ENCODE peak calls at places on chromosomes 1 and 21, in ten cellular contexts. J is heart right ventricle, K is GM23248, P is SJSA1, I is AG09309, F is HL-60, N is fibroblast of mammary gland, L is foreskin fibroblast, M is body of pancreas, A is A549. V is an unnamed sample.

GRCh38 chr1:9351654-9352271 is 59.1 kb downstream of the SPSB1 start:
- DNase-seq in I (no peak), P (no peak), M (no peak), K (no peak), N (no peak), F (no peak), L (no peak), J (no peak), A (no peak), V (no peak)

GRCh38 chr1:19676438-19676922 is 11.8 kb downstream of the HTR6 start:
- DNase-seq in J (peak; percentile 66), L (peak; percentile 39), M (peak; percentile 50), P (no peak), A (no peak), I (peak; percentile 63), F (no peak), N (peak; percentile 96), K (peak; percentile 94), V (peak; percentile 16)

GRCh38 chr1:197435224-197435623 is 167.2 kb downstream of the CRB1 start:
- DNase-seq in I (no peak), N (no peak), J (no peak), L (no peak), M (no peak), P (no peak), K (no peak), A (no peak), F (no peak), V (no peak)

GRCh38 chr1:111739984-111740765 is 980 bp upstream of the INKA2 start:
- DNase-seq in M (peak; percentile 43), A (peak; percentile 72), P (peak; percentile 67), F (no peak), N (peak; percentile 57), L (peak; percentile 73), I (no peak), J (peak; percentile 69), K (peak; percentile 88), V (no peak)

GRCh38 chr1:92804721-92805169 is 19.8 kb upstream of the EVI5 start:
- DNase-seq in N (peak; percentile 87), J (peak; percentile 73), I (peak; percentile 89), M (peak; percentile 93), K (peak; percentile 88), A (peak; percentile 88), L (peak; percentile 94), F (no peak), P (peak; percentile 87), V (peak; percentile 95)

GRCh38 chr1:111748618-111749337 is 6.9 kb upstream of the DDX20 start:
- DNase-seq in L (no peak), J (no peak), F (no peak), K (no peak), M (no peak), P (no peak), I (no peak), A (no peak), N (no peak), V (no peak)

GRCh38 chr21:31624181-31624580 is 35.3 kb upstream of the SOD1 start:
- DNase-seq in I (no peak), J (no peak), L (no peak), F (no peak), K (no peak), A (no peak), N (no peak), M (no peak), P (no peak), V (no peak)

GRCh38 chr1:27363766-27364695 is 2.7 kb downstream of the MAP3K6 start:
- DNase-seq in L (no peak), A (no peak), K (no peak), N (no peak), M (no peak), P (no peak), F (no peak), J (no peak), I (no peak), V (no peak)

GRCh38 chr1:225942574-225942973 is 1.6 kb upstream of the LEFTY2 start:
- DNase-seq in N (no peak), A (no peak), I (no peak), P (no peak), J (peak; percentile 31), F (no peak), M (no peak), K (no peak), L (no peak), V (no peak)

GRCh38 chr1:153526132-153526543 is 9.7 kb downstream of the S100A6 start:
- DNase-seq in P (no peak), A (no peak), M (no peak), N (no peak), F (no peak), I (no peak), L (no peak), K (no peak), J (no peak), V (no peak)

GRCh38 chr21:22575165-22575584 is 1577.0 kb downstream of the NCAM2 start:
- DNase-seq in I (no peak), P (no peak), F (peak; percentile 28), L (no peak), M (no peak), K (no peak), J (no peak), A (no peak), N (no peak), V (no peak)

GRCh38 chr1:168135982-168136708 is 585 bp downstream of the GPR161 start:
- DNase-seq in P (no peak), N (peak; percentile 41), F (no peak), A (peak; percentile 19), J (no peak), M (peak; percentile 43), I (no peak), L (no peak), K (peak; percentile 62), V (no peak)

GRCh38 chr1:93905734-93906133 is 3.5 kb downstream of the GCLM start:
- DNase-seq in L (peak; percentile 78), K (peak; percentile 63), J (no peak), P (no peak), M (peak; percentile 32), F (no peak), A (no peak), N (peak; percentile 74), I (no peak), V (no peak)

DNA sequence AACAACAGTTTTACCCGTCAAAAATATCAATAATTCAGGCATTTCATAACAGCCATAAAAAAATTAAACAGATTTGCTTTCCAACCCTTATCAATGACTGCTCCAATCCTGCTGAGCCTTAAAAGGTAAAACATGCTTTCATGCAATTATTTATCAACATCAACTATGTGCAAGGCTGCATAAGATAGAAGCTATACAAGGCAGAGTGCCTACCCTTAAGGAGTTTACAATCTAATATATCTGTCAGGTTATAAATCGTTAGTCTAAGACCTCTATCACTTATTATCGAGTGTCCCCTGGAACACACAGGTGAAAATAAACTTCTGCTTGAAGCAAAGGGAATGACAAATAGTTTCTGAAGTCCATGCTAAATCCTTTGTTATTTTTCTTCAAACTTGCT is 1.8 kb downstream of the ERRFI1 start:
- DNase-seq in I (no peak), M (no peak), K (no peak), A (no peak), P (no peak), N (no peak), J (no peak), F (no peak), L (no peak), V (no peak)
- H3K4me3 ChIP-seq in I (peak overlapping the region; percentile 74), M (peak overlapping the region; percentile 26), K (peak overlapping the region; percentile 80), A (peak overlapping the region; percentile 91), P (no peak overlapping the region), N (peak overlapping the region; percentile 96), J (no peak overlapping the region), F (no peak overlapping the region), L (peak overlapping the region; percentile 91), V (peak overlapping the region; percentile 80)

DNA sequence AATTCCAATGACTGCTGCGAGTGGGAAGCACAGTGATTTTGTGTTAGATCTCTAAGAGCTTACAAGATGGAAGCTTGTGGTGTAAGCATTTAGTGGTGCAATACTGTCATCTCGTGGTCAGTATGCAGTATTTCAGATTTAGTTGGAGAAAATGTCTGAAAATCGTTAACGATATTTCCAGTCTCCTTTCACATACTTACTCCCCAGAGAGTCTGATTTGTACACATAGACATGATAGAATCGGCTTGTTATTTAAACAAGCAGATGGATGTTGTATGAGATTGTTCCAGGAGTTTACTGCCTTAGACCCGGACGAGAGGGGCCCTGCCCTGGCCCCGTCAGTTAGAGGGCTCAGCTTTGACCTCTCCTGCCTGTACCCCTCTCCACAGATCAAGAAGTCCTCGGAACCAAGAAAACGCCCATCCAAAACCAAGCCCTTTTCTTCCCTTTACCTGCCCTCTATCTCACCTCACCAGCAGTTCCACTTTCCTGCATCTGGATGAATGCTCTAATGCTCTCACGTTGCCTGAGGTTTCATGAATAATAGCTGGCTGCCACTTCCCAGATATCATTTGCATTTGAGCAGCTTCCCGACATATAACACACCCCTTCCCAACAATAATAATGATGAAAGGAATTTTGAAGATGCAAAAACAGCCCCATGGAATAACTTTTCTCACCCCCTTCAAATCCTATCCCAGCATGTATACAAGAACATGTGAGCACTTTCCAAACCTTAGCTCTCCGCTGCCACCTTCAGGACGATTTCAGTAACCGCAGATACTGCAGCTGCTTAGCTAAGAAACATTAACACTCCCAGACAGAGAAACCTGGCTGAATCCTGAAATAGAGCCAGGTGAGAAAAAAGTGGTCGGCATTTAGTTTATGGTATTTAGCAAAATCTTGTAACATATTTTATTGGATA is 247.3 kb downstream of the LTN1 start:
- DNase-seq in J (peak; percentile 81), F (peak; percentile 77), A (peak; percentile 81), M (peak; percentile 78), N (peak; percentile 94), L (peak; percentile 75), P (peak; percentile 74), I (peak; percentile 86), K (peak; percentile 80), V (peak; percentile 87)
- H3K4me3 ChIP-seq in J (peak overlapping the region; percentile 54), F (peak overlapping the region; percentile 40), A (peak overlapping the region; percentile 33), M (peak overlapping the region; percentile 7), N (peak overlapping the region; percentile 38), L (peak overlapping the region; percentile 34), P (peak overlapping the region; percentile 23), I (peak overlapping the region; percentile 37), K (peak overlapping the region; percentile 68), V (peak overlapping the region; percentile 46)

DNA sequence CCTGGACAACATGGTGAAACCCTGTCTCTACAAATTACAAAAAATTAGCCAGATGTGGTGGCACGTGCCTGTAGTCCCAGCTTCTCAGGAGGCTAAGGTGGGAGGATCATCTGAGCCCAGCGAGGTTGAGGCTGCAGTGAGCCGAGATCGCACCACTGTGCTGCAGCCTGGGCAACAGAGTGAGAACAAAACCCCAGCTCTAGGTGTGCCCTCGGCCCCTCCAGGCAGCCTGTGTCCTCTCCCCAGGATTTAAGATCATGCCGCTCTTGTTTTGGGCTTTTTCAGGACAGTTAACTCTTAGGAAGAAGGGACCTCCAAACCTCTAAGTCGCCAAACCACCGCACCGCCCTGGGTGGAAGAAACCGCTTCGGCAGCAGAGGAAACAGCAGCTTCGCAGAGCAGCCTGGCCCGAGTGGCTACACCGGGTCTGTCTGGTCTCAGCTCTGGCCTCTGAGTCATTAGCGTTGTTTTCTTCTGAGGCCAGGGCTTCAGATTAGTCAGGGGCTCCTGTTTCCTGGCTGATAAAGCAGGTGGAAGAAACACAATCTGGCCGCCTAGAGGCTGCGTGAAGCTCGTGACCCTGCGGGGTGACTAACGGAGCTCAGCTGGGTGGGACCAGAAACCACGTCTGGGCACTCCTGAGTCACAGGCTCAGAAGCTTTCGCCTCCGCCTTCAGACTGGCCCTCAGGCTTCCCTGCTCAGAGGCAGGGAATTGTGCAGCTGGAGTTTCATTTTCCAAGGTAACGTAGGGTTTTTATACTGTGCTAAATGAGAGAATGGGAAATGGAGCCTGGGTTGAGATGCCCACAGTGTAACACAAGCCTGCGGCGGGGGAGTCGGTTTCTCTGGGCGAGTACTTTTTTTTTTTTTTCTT is 44.7 kb downstream of the CHAF1B start:
- DNase-seq in N (peak; percentile 99), K (peak; percentile 100), I (peak; percentile 92), A (peak; percentile 92), J (peak; percentile 72), M (peak; percentile 76), P (peak; percentile 96), F (peak; percentile 56), L (peak; percentile 99), V (peak; percentile 97)
- H3K4me3 ChIP-seq in N (peak overlapping the region; percentile 17), K (peak overlapping the region; percentile 60), I (peak overlapping the region; percentile 42), A (peak overlapping the region; percentile 50), J (peak overlapping the region; percentile 48), M (no peak overlapping the region), P (peak overlapping the region; percentile 28), F (no peak overlapping the region), L (peak overlapping the region; percentile 29), V (peak overlapping the region; percentile 47)

GRCh38 chr1:50106095-50106761 is 2.5 kb upstream of the ELAVL4 start:
- DNase-seq in N (no peak), I (no peak), F (no peak), J (no peak), L (no peak), A (no peak), K (no peak), M (peak; percentile 16), P (no peak), V (no peak)
- H3K4me3 ChIP-seq in N (no peak overlapping the region), I (no peak overlapping the region), F (no peak overlapping the region), J (no peak overlapping the region), L (no peak overlapping the region), A (no peak overlapping the region), K (no peak overlapping the region), M (no peak overlapping the region), P (no peak overlapping the region), V (no peak overlapping the region)

V was measured in AG04450.